ENCODE peak calls at places on chromosomes 16 and 17, in four cellular contexts. K, I, F and X are unnamed samples.

GRCh38 chr17:3029213-3029913 is 34.0 kb downstream of the OR1D5 start:
- DNase-seq in K (no peak), I (peak), F (no peak), X (no peak)

GRCh38 chr17:30116345-30116660 is 313 bp upstream of the NSRP1 start:
- DNase-seq in K (no peak), I (no peak), F (no peak), X (no peak)

GRCh38 chr16:89909777-89910716 is 8.6 kb upstream of the MC1R start:
- DNase-seq in K (peak), I (peak), F (peak), X (no peak)

GRCh38 chr16:15610369-15610871 is 32.5 kb downstream of the MARF1 start:
- DNase-seq in K (peak), I (no peak), F (no peak), X (no peak)

GRCh38 chr17:72529386-72529785 is 408.6 kb downstream of the SOX9 start:
- DNase-seq in K (no peak), I (no peak), F (no peak), X (no peak)

GRCh38 chr16:22868859-22869258 is 54.9 kb downstream of the HS3ST2 start:
- DNase-seq in K (no peak), I (no peak), F (no peak), X (no peak)

GRCh38 chr16:84042308-84042878 is at the start of gene SLC38A8:
- DNase-seq in K (no peak), I (no peak), F (no peak), X (no peak)

GRCh38 chr17:12631076-12631475 is 34.6 kb upstream of the MYOCD start:
- DNase-seq in K (peak), I (peak), F (no peak), X (no peak)

GRCh38 chr16:21256636-21257035 is 21.5 kb downstream of the CRYM start:
- DNase-seq in K (no peak), I (no peak), F (no peak), X (no peak)

GRCh38 chr16:52906271-52906670 is 146.4 kb downstream of the CHD9NB start:
- DNase-seq in K (no peak), I (no peak), F (no peak), X (no peak)

GRCh38 chr17:4658478-4659305 is 17.2 kb upstream of the ALOX15 start:
- DNase-seq in K (peak), I (no peak), F (no peak), X (no peak)

GRCh38 chr17:31550389-31551056 is 159.0 kb downstream of the RAB11FIP4 start:
- DNase-seq in K (peak), I (no peak), F (no peak), X (no peak)
- H3K4me3 ChIP-seq in K (peak), I (peak), F (peak), X (peak)

GRCh38 chr17:60249517-60249826 is 99.7 kb downstream of the CA4 start:
- DNase-seq in K (no peak), I (no peak), F (no peak), X (no peak)
- H3K4me3 ChIP-seq in K (no peak), I (no peak), F (no peak), X (no peak)

DNA sequence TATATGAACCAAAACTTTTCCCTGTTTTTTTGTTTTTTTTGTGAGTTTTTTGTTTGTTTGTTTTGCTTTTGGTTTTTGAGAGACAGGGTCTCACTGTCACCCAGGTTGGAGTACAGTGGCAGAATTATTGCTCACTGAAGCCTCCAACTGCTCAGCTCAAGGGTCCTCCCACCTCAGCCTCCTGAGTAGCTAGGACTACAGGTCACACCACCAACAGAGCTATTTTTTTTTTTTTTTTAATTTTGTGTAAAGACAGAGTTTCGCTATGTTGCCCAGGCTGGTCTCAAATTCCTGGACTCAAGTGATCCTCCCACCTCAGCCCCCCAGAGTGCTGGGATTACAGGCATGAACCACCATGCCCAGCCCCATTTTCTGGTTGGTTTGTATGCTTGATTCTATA is 28.6 kb downstream of the CMTM4 start:
- DNase-seq in K (no peak), I (no peak), F (no peak), X (no peak)
- H3K4me3 ChIP-seq in K (no peak), I (no peak), F (no peak), X (no peak)

GRCh38 chr17:1627219-1627986 is 1.2 kb downstream of the SLC43A2 start:
- DNase-seq in K (no peak), I (no peak), F (no peak), X (no peak)

GRCh38 chr17:1625053-1625452 is 3.6 kb downstream of the SLC43A2 start:
- DNase-seq in K (no peak), I (no peak), F (no peak), X (no peak)

GRCh38 chr17:1625507-1626080 is 3.0 kb downstream of the SLC43A2 start:
- DNase-seq in K (no peak), I (no peak), F (no peak), X (no peak)

GRCh38 chr17:1624650-1625049 is 4.0 kb downstream of the SLC43A2 start:
- DNase-seq in K (no peak), I (no peak), F (no peak), X (no peak)

GRCh38 chr17:1626333-1626732 is 2.3 kb downstream of the SLC43A2 start:
- DNase-seq in K (peak), I (no peak), F (no peak), X (no peak)
- H3K4me3 ChIP-seq in K (no peak), I (no peak), F (no peak), X (no peak)

GRCh38 chr16:20001856-20002707 is 71.6 kb downstream of the GPR139 start:
- DNase-seq in K (no peak), I (no peak), F (no peak), X (no peak)
- H3K4me3 ChIP-seq in K (no peak), I (no peak), F (no peak), X (no peak)

GRCh38 chr17:37092041-37092440 is 143.3 kb downstream of the AATF start:
- DNase-seq in K (no peak), I (no peak), F (no peak), X (no peak)

GRCh38 chr17:37090941-37091340 is 142.2 kb downstream of the AATF start:
- DNase-seq in K (no peak), I (no peak), F (no peak), X (no peak)

GRCh38 chr17:37088913-37089312 is 140.2 kb downstream of the AATF start:
- DNase-seq in K (no peak), I (no peak), F (no peak), X (no peak)

GRCh38 chr17:37088459-37088858 is 139.7 kb downstream of the AATF start:
- DNase-seq in K (no peak), I (no peak), F (peak), X (no peak)

DNA sequence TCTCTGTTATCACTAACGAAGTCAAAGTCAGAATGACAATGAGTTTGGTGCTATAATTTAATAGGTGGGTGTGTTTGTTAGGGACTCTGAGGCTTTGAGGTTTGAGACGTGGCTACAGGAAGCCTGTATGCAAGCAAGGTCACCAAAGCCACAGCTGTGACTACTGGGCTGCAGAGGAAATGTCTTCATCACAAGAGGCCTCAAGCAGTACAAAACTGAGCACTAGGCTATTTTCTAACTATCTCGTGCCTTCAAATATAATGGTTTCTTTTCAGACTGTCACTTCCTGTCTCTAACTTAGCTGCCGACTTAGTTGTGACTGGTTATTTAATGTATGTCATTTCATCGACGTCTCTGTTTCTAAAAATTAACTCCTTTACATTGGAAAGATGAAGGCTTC is 141.2 kb downstream of the AATF start:
- DNase-seq in K (no peak), I (no peak), F (peak), X (peak)
- H3K4me3 ChIP-seq in K (no peak), I (no peak), F (no peak), X (no peak)

GRCh38 chr17:65678534-65678933 is 117.1 kb upstream of the AXIN2 start:
- DNase-seq in K (no peak), I (no peak), F (no peak), X (no peak)
- H3K4me3 ChIP-seq in K (no peak), I (no peak), F (no peak), X (no peak)

GRCh38 chr16:50281391-50282009 is 15.1 kb downstream of the ADCY7 start:
- DNase-seq in K (no peak), I (no peak), F (no peak), X (no peak)
- H3K4me3 ChIP-seq in K (no peak), I (peak), F (peak), X (peak)

GRCh38 chr16:64278196-64278595 is 843.7 kb downstream of the CDH11 start:
- DNase-seq in K (peak), I (no peak), F (no peak), X (no peak)

GRCh38 chr16:64280317-64280716 is 841.5 kb downstream of the CDH11 start:
- DNase-seq in K (no peak), I (no peak), F (no peak), X (no peak)

GRCh38 chr16:64282181-64282580 is 839.7 kb downstream of the CDH11 start:
- DNase-seq in K (no peak), I (no peak), F (no peak), X (no peak)

GRCh38 chr16:64276646-64277045 is 845.2 kb downstream of the CDH11 start:
- DNase-seq in K (no peak), I (no peak), F (no peak), X (no peak)
- H3K4me3 ChIP-seq in K (no peak), I (no peak), F (no peak), X (no peak)